ENCODE peak calls at places on chromosomes 5 and 9, in six cellular contexts. One of them, this sample, is unnamed.

GRCh38 chr9:114287001-114287762 is 35.7 kb upstream of the ORM1 start:
- DNase-seq in NCI-H774: no peak
- DNase-seq in kidney epithelial cell: no peak
- DNase-seq in NT2/D1: no peak
- DNase-seq in CD8-positive, alpha-beta memory T cell: peak
- DNase-seq in cardiac muscle cell: no peak
- DNase-seq in this sample: peak

GRCh38 chr5:138927979-138928378 is 52.8 kb upstream of the LRRTM2 start:
- DNase-seq in NCI-H774: no peak
- DNase-seq in kidney epithelial cell: no peak
- DNase-seq in NT2/D1: no peak
- DNase-seq in CD8-positive, alpha-beta memory T cell: no peak
- DNase-seq in cardiac muscle cell: peak
- DNase-seq in this sample: peak

GRCh38 chr5:1479581-1480188 is 34.4 kb upstream of the SLC6A3 start:
- DNase-seq in NCI-H774: no peak
- DNase-seq in kidney epithelial cell: no peak
- DNase-seq in NT2/D1: no peak
- DNase-seq in CD8-positive, alpha-beta memory T cell: peak
- DNase-seq in cardiac muscle cell: peak
- DNase-seq in this sample: no peak

GRCh38 chr5:57435701-57436134 is 46.9 kb downstream of the ACTBL2 start:
- DNase-seq in NCI-H774: no peak
- DNase-seq in kidney epithelial cell: peak
- DNase-seq in NT2/D1: no peak
- DNase-seq in CD8-positive, alpha-beta memory T cell: no peak
- DNase-seq in cardiac muscle cell: peak
- DNase-seq in this sample: no peak

GRCh38 chr9:124322618-124323432 is 65.1 kb downstream of the NEK6 start:
- DNase-seq in NCI-H774: no peak
- DNase-seq in kidney epithelial cell: no peak
- DNase-seq in NT2/D1: no peak
- DNase-seq in CD8-positive, alpha-beta memory T cell: no peak
- DNase-seq in cardiac muscle cell: peak
- DNase-seq in this sample: no peak

GRCh38 chr9:5551368-5551767 is 41.0 kb downstream of the PDCD1LG2 start:
- DNase-seq in NCI-H774: no peak
- DNase-seq in kidney epithelial cell: no peak
- DNase-seq in NT2/D1: no peak
- DNase-seq in CD8-positive, alpha-beta memory T cell: no peak
- DNase-seq in cardiac muscle cell: no peak
- DNase-seq in this sample: no peak

GRCh38 chr9:6739218-6739617 is 18.6 kb upstream of the KDM4C start:
- DNase-seq in NCI-H774: no peak
- DNase-seq in kidney epithelial cell: no peak
- DNase-seq in NT2/D1: no peak
- DNase-seq in CD8-positive, alpha-beta memory T cell: no peak
- DNase-seq in cardiac muscle cell: peak
- DNase-seq in this sample: peak

GRCh38 chr5:36552626-36553393 is 53.6 kb upstream of the SLC1A3 start:
- DNase-seq in NCI-H774: no peak
- DNase-seq in kidney epithelial cell: peak
- DNase-seq in NT2/D1: peak
- DNase-seq in CD8-positive, alpha-beta memory T cell: no peak
- DNase-seq in cardiac muscle cell: no peak
- DNase-seq in this sample: no peak

GRCh38 chr5:142888469-142889085 is 118.4 kb downstream of the ARHGAP26 start:
- DNase-seq in NCI-H774: no peak
- DNase-seq in kidney epithelial cell: no peak
- DNase-seq in NT2/D1: no peak
- DNase-seq in CD8-positive, alpha-beta memory T cell: no peak
- DNase-seq in cardiac muscle cell: peak
- DNase-seq in this sample: peak

GRCh38 chr5:9927521-9927997 is 297.4 kb upstream of the TAS2R1 start:
- DNase-seq in NCI-H774: no peak
- DNase-seq in kidney epithelial cell: no peak
- DNase-seq in NT2/D1: no peak
- DNase-seq in CD8-positive, alpha-beta memory T cell: no peak
- DNase-seq in cardiac muscle cell: peak
- DNase-seq in this sample: no peak

GRCh38 chr9:22650145-22650544 is 203.5 kb downstream of the DMRTA1 start:
- DNase-seq in NCI-H774: no peak
- DNase-seq in kidney epithelial cell: no peak
- DNase-seq in NT2/D1: no peak
- DNase-seq in CD8-positive, alpha-beta memory T cell: no peak
- DNase-seq in cardiac muscle cell: no peak
- DNase-seq in this sample: no peak

GRCh38 chr5:669111-669841 is 23.9 kb downstream of the TPPP start:
- DNase-seq in NCI-H774: no peak
- DNase-seq in kidney epithelial cell: no peak
- DNase-seq in NT2/D1: no peak
- DNase-seq in CD8-positive, alpha-beta memory T cell: peak
- DNase-seq in cardiac muscle cell: peak
- DNase-seq in this sample: no peak

GRCh38 chr9:17622166-17622565 is 43.3 kb downstream of the SH3GL2 start:
- DNase-seq in NCI-H774: no peak
- DNase-seq in kidney epithelial cell: no peak
- DNase-seq in NT2/D1: no peak
- DNase-seq in CD8-positive, alpha-beta memory T cell: no peak
- DNase-seq in cardiac muscle cell: no peak
- DNase-seq in this sample: peak

GRCh38 chr9:2597483-2597882 is 24.1 kb upstream of the VLDLR start:
- DNase-seq in NCI-H774: no peak
- DNase-seq in kidney epithelial cell: no peak
- DNase-seq in NT2/D1: no peak
- DNase-seq in CD8-positive, alpha-beta memory T cell: no peak
- DNase-seq in cardiac muscle cell: peak
- DNase-seq in this sample: no peak

GRCh38 chr5:949275-949543 is 56.5 kb downstream of the TRIP13 start:
- DNase-seq in NCI-H774: no peak
- DNase-seq in kidney epithelial cell: no peak
- DNase-seq in NT2/D1: no peak
- DNase-seq in CD8-positive, alpha-beta memory T cell: no peak
- DNase-seq in cardiac muscle cell: no peak
- DNase-seq in this sample: no peak

GRCh38 chr5:143812085-143812705 is at the start of gene HMHB1:
- DNase-seq in NCI-H774: no peak
- DNase-seq in kidney epithelial cell: no peak
- DNase-seq in NT2/D1: no peak
- DNase-seq in CD8-positive, alpha-beta memory T cell: no peak
- DNase-seq in cardiac muscle cell: no peak
- DNase-seq in this sample: no peak

GRCh38 chr5:168328804-168329203 is 37.4 kb downstream of the WWC1 start:
- DNase-seq in NCI-H774: peak
- DNase-seq in kidney epithelial cell: no peak
- DNase-seq in NT2/D1: peak
- DNase-seq in CD8-positive, alpha-beta memory T cell: no peak
- DNase-seq in cardiac muscle cell: no peak
- DNase-seq in this sample: no peak

GRCh38 chr5:13957032-13957645 is 12.7 kb upstream of the DNAH5 start:
- DNase-seq in NCI-H774: peak
- DNase-seq in kidney epithelial cell: peak
- DNase-seq in NT2/D1: peak
- DNase-seq in CD8-positive, alpha-beta memory T cell: no peak
- DNase-seq in cardiac muscle cell: peak
- DNase-seq in this sample: peak

GRCh38 chr5:87383216-87383615 is 29.5 kb downstream of the CCNH start:
- DNase-seq in NCI-H774: no peak
- DNase-seq in kidney epithelial cell: no peak
- DNase-seq in NT2/D1: no peak
- DNase-seq in CD8-positive, alpha-beta memory T cell: no peak
- DNase-seq in cardiac muscle cell: no peak
- DNase-seq in this sample: no peak

GRCh38 chr5:98365126-98365525 is 408.3 kb upstream of the RGMB start:
- DNase-seq in NCI-H774: peak
- DNase-seq in kidney epithelial cell: no peak
- DNase-seq in NT2/D1: no peak
- DNase-seq in CD8-positive, alpha-beta memory T cell: no peak
- DNase-seq in cardiac muscle cell: no peak
- DNase-seq in this sample: no peak

GRCh38 chr9:131528886-131529505 is 2.1 kb downstream of the UCK1 start:
- DNase-seq in NCI-H774: no peak
- DNase-seq in kidney epithelial cell: no peak
- DNase-seq in NT2/D1: no peak
- DNase-seq in CD8-positive, alpha-beta memory T cell: peak
- DNase-seq in cardiac muscle cell: no peak
- DNase-seq in this sample: no peak

GRCh38 chr5:154370119-154370518 is 75.7 kb upstream of the SAP30L start:
- DNase-seq in NCI-H774: no peak
- DNase-seq in kidney epithelial cell: no peak
- DNase-seq in NT2/D1: peak
- DNase-seq in CD8-positive, alpha-beta memory T cell: no peak
- DNase-seq in cardiac muscle cell: no peak
- DNase-seq in this sample: no peak

GRCh38 chr5:142319560-142320426 is 5.0 kb downstream of the SPRY4 start:
- DNase-seq in NCI-H774: no peak
- DNase-seq in kidney epithelial cell: no peak
- DNase-seq in NT2/D1: no peak
- DNase-seq in CD8-positive, alpha-beta memory T cell: no peak
- DNase-seq in cardiac muscle cell: no peak
- DNase-seq in this sample: no peak

GRCh38 chr9:108272350-108272899 is 583.4 kb downstream of the ACTL7B start:
- DNase-seq in NCI-H774: peak
- DNase-seq in kidney epithelial cell: no peak
- DNase-seq in NT2/D1: peak
- DNase-seq in CD8-positive, alpha-beta memory T cell: no peak
- DNase-seq in cardiac muscle cell: peak
- DNase-seq in this sample: peak

GRCh38 chr5:127705120-127705892 is 2.1 kb downstream of the CCDC192 start:
- DNase-seq in NCI-H774: peak
- DNase-seq in kidney epithelial cell: peak
- DNase-seq in NT2/D1: no peak
- DNase-seq in CD8-positive, alpha-beta memory T cell: no peak
- DNase-seq in cardiac muscle cell: peak
- DNase-seq in this sample: no peak

GRCh38 chr5:172450861-172451695 is 3.2 kb downstream of the SH3PXD2B start:
- DNase-seq in NCI-H774: no peak
- DNase-seq in kidney epithelial cell: no peak
- DNase-seq in NT2/D1: no peak
- DNase-seq in CD8-positive, alpha-beta memory T cell: no peak
- DNase-seq in cardiac muscle cell: peak
- DNase-seq in this sample: peak

GRCh38 chr5:156835905-156836304 is 14.2 kb upstream of the PPP1R2B start:
- DNase-seq in NCI-H774: no peak
- DNase-seq in kidney epithelial cell: no peak
- DNase-seq in NT2/D1: no peak
- DNase-seq in CD8-positive, alpha-beta memory T cell: no peak
- DNase-seq in cardiac muscle cell: no peak
- DNase-seq in this sample: no peak

GRCh38 chr9:78606011-78606410 is 309.1 kb downstream of the PSAT1 start:
- DNase-seq in NCI-H774: no peak
- DNase-seq in kidney epithelial cell: no peak
- DNase-seq in NT2/D1: no peak
- DNase-seq in CD8-positive, alpha-beta memory T cell: no peak
- DNase-seq in cardiac muscle cell: peak
- DNase-seq in this sample: no peak